ENCODE peak calls at places on chromosomes 11 and 22, in ten cellular contexts. S is dorsolateral prefrontal cortex; N is stimulated activated CD4-positive, alpha-beta T cell treated with anti-CD3 and anti-CD28 coated beads, Interleukin-4, amount 100 ng/mL, for 48 hours; Y is NCI-H2081; V is ELR; E is tibial artery; L is RKO; X is amygdala; D is stimulated activated CD8-positive, alpha-beta memory T cell treated with anti-CD3 and anti-CD28 coated beads, Interleukin-4, amount 100 ng/mL, for 1 hour; C is astrocyte of the spinal cord. F is an unnamed sample.

GRCh38 chr22:49011769-49012598 is 815.7 kb downstream of the BRD1 start:
- DNase-seq in S (peak), N (no peak), Y (no peak), V (no peak), E (peak), L (no peak), X (no peak), D (no peak), C (no peak), F (peak)

GRCh38 chr11:57283231-57283990 is 41.3 kb downstream of the TNKS1BP1 start:
- DNase-seq in S (no peak), N (no peak), Y (no peak), V (no peak), E (no peak), L (no peak), X (no peak), D (no peak), C (no peak), F (no peak)

GRCh38 chr11:12184696-12185095 is 74.3 kb downstream of the MICAL2 start:
- DNase-seq in S (no peak), N (no peak), Y (no peak), V (peak), E (no peak), L (no peak), X (no peak), D (no peak), C (peak), F (no peak)

GRCh38 chr11:42770444-42771065 is 541.2 kb upstream of the API5 start:
- DNase-seq in S (peak), N (no peak), Y (peak), V (peak), E (no peak), L (peak), X (no peak), D (no peak), C (no peak), F (no peak)

GRCh38 chr11:75184051-75184450 is 33.1 kb downstream of the SLCO2B1 start:
- DNase-seq in S (no peak), N (no peak), Y (no peak), V (no peak), E (no peak), L (no peak), X (no peak), D (no peak), C (no peak), F (no peak)

GRCh38 chr11:130037058-130037457 is 32.6 kb upstream of the APLP2 start:
- DNase-seq in S (no peak), N (no peak), Y (no peak), V (peak), E (no peak), L (peak), X (no peak), D (no peak), C (peak), F (no peak)

GRCh38 chr11:60860943-60861342 is 5.2 kb upstream of the PTGDR2 start:
- DNase-seq in S (peak), N (no peak), Y (peak), V (no peak), E (no peak), L (no peak), X (no peak), D (no peak), C (peak), F (no peak)

GRCh38 chr11:124122123-124122522 is 6.9 kb downstream of the VWA5A start:
- DNase-seq in S (no peak), N (no peak), Y (no peak), V (no peak), E (no peak), L (no peak), X (no peak), D (no peak), C (no peak), F (no peak)

GRCh38 chr11:47488674-47489394 is 39.9 kb upstream of the RAPSN start:
- DNase-seq in S (no peak), N (no peak), Y (no peak), V (no peak), E (no peak), L (no peak), X (no peak), D (no peak), C (no peak), F (no peak)

GRCh38 chr11:113873241-113873626 is 2.1 kb downstream of the USP28 start:
- DNase-seq in S (no peak), N (no peak), Y (no peak), V (no peak), E (no peak), L (peak), X (no peak), D (no peak), C (peak), F (no peak)

GRCh38 chr11:126411971-126412381 is 56.5 kb downstream of the ST3GAL4 start:
- DNase-seq in S (no peak), N (no peak), Y (no peak), V (peak), E (no peak), L (no peak), X (no peak), D (no peak), C (no peak), F (no peak)

GRCh38 chr11:12411806-12412727 is 34.7 kb downstream of the PARVA start:
- DNase-seq in S (no peak), N (peak), Y (peak), V (peak), E (peak), L (peak), X (no peak), D (no peak), C (peak), F (peak)

GRCh38 chr11:75553889-75554257 is 8.2 kb upstream of the SERPINH1 start:
- DNase-seq in S (no peak), N (no peak), Y (no peak), V (no peak), E (no peak), L (no peak), X (no peak), D (no peak), C (no peak), F (no peak)

GRCh38 chr11:17602105-17603001 is 55.3 kb downstream of the OTOG start:
- DNase-seq in S (no peak), N (no peak), Y (no peak), V (no peak), E (no peak), L (no peak), X (no peak), D (no peak), C (no peak), F (no peak)

GRCh38 chr11:47243454-47243853 is 5.2 kb downstream of the ACP2 start:
- DNase-seq in S (no peak), N (no peak), Y (no peak), V (no peak), E (no peak), L (no peak), X (no peak), D (no peak), C (no peak), F (no peak)